ENCODE peak calls at places on chromosomes 7 and 10, in six cellular contexts. E is HFFc6; D is stimulated activated CD8-positive, alpha-beta memory T cell treated with anti-CD3 and anti-CD28 coated beads, Interleukin-7, amount 100 ng/mL, for 4 hours; N is stimulated activated naive CD4-positive, alpha-beta T cell; B is DMS153; A is lung. G is an unnamed sample.

GRCh38 chr10:62047960-62048383 is 146.5 kb downstream of the ARID5B start:
- DNase-seq in D (peak), E (no peak), N (no peak), B (no peak), A (no peak), G (no peak)

GRCh38 chr7:13603661-13604060 is 385.8 kb downstream of the ETV1 start:
- DNase-seq in E (no peak), A (no peak), N (no peak), B (no peak), D (no peak), G (no peak)

GRCh38 chr7:93044147-93044810 is 73.5 kb downstream of the SAMD9 start:
- DNase-seq in A (no peak), N (no peak), D (no peak), B (no peak), E (peak), G (peak)

GRCh38 chr7:84654287-84654686 is 459.7 kb upstream of the SEMA3A start:
- DNase-seq in N (no peak), A (no peak), E (no peak), B (no peak), D (no peak), G (no peak)

GRCh38 chr10:43140414-43140813 is 2.2 kb downstream of the CSGALNACT2 start:
- DNase-seq in D (no peak), N (no peak), A (no peak), B (no peak), E (peak), G (peak)

GRCh38 chr7:156820445-156821063 is 72.4 kb downstream of the LMBR1 start:
- DNase-seq in A (no peak), D (no peak), E (no peak), B (no peak), N (no peak), G (no peak)

GRCh38 chr10:132628966-132629900 is 91.6 kb downstream of the INPP5A start:
- DNase-seq in A (no peak), B (no peak), D (no peak), N (no peak), E (no peak), G (no peak)

GRCh38 chr10:44010873-44011602 is 362.4 kb upstream of the ZNF32 start:
- DNase-seq in D (no peak), N (no peak), B (no peak), A (no peak), E (no peak), G (no peak)

GRCh38 chr10:29026065-29026797 is 262.6 kb upstream of the LYZL1 start:
- DNase-seq in E (no peak), A (no peak), B (no peak), N (no peak), D (no peak), G (no peak)

GRCh38 chr7:36583318-36583717 is 141.0 kb downstream of the AOAH start:
- DNase-seq in N (no peak), A (no peak), E (no peak), B (no peak), D (no peak), G (no peak)

GRCh38 chr7:13998866-13999265 is 9.4 kb upstream of the ETV1 start:
- DNase-seq in D (no peak), A (no peak), B (no peak), N (no peak), E (no peak), G (no peak)

GRCh38 chr7:152424348-152425108 is 11.3 kb downstream of the KMT2C start:
- DNase-seq in E (peak), A (no peak), N (no peak), D (no peak), B (no peak), G (peak)

GRCh38 chr10:113111900-113112853 is 162.1 kb downstream of the TCF7L2 start:
- DNase-seq in A (no peak), D (no peak), E (no peak), N (no peak), B (peak), G (no peak)

GRCh38 chr7:47580811-47581331 is 1.0 kb downstream of the TNS3 start:
- DNase-seq in E (no peak), D (no peak), N (no peak), B (no peak), A (no peak), G (no peak)

GRCh38 chr10:119602241-119603095 is 5.7 kb upstream of the TIAL1 start:
- DNase-seq in A (no peak), D (no peak), B (no peak), E (peak), N (no peak), G (peak)

GRCh38 chr10:70472799-70473452 is 5.6 kb upstream of the PALD1 start:
- DNase-seq in E (no peak), N (no peak), B (no peak), A (no peak), D (no peak), G (no peak)

GRCh38 chr7:1765336-1765735 is 95.3 kb downstream of the ELFN1 start:
- DNase-seq in E (no peak), B (no peak), N (no peak), A (no peak), D (no peak), G (no peak)

GRCh38 chr7:73974101-73974947 is 53.6 kb upstream of the ELN start:
- DNase-seq in B (no peak), D (no peak), N (no peak), E (no peak), A (no peak), G (no peak)

G was measured in brain microvascular endothelial cell.